ENCODE peak calls at places on chromosomes 6 and 20, in four cellular contexts. Z, P, U and K are unnamed samples.

GRCh38 chr6:170147056-170147787 is 143.7 kb downstream of the DLL1 start:
- DNase-seq in Z (no peak), P (no peak), U (no peak), K (no peak)

GRCh38 chr6:109628158-109629000 is 62.6 kb downstream of the AK9 start:
- DNase-seq in Z (no peak), P (no peak), U (no peak), K (no peak)

GRCh38 chr6:149940673-149940984 is 1.2 kb upstream of the ULBP2 start:
- DNase-seq in Z (no peak), P (no peak), U (no peak), K (no peak)

GRCh38 chr20:31685853-31686641 is 36.6 kb downstream of the BCL2L1 start:
- DNase-seq in Z (no peak), P (no peak), U (no peak), K (no peak)

GRCh38 chr20:36796117-36796516 is 22.6 kb upstream of the DSN1 start:
- DNase-seq in Z (no peak), P (no peak), U (no peak), K (no peak)

GRCh38 chr6:23335894-23336293 is 766.5 kb downstream of the HDGFL1 start:
- DNase-seq in Z (no peak), P (no peak), U (no peak), K (no peak)

GRCh38 chr6:43172127-43173007 is 1.3 kb downstream of the SRF start:
- DNase-seq in Z (no peak), P (peak), U (peak), K (peak)

GRCh38 chr6:75612921-75613534 is 11.3 kb downstream of the SENP6 start:
- DNase-seq in Z (no peak), P (no peak), U (peak), K (no peak)

GRCh38 chr6:3535716-3536435 is 79.0 kb upstream of the SLC22A23 start:
- DNase-seq in Z (no peak), P (no peak), U (no peak), K (no peak)

GRCh38 chr6:30130887-30131862 is 4.8 kb upstream of the TRIM40 start:
- DNase-seq in Z (peak), P (peak), U (peak), K (peak)

GRCh38 chr20:462199-462991 is at the start of gene TBC1D20:
- DNase-seq in Z (peak), P (peak), U (peak), K (peak)

GRCh38 chr6:104862456-104862855 is 2.7 kb upstream of the HACE1 start:
- DNase-seq in Z (no peak), P (no peak), U (peak), K (no peak)

GRCh38 chr6:31446481-31446880 is 43.1 kb downstream of the MICA start:
- DNase-seq in Z (no peak), P (no peak), U (no peak), K (no peak)

GRCh38 chr6:113750148-113750547 is 107.0 kb upstream of the MARCKS start:
- DNase-seq in Z (no peak), P (no peak), U (no peak), K (no peak)

GRCh38 chr20:21096321-21097043 is 9.7 kb downstream of the LINC00237 start:
- DNase-seq in Z (peak), P (peak), U (peak), K (no peak)

GRCh38 chr20:32077192-32077591 is 25.1 kb downstream of the HCK start:
- DNase-seq in Z (no peak), P (no peak), U (no peak), K (no peak)

GRCh38 chr20:46010491-46011405 is 2.0 kb downstream of the MMP9 start:
- DNase-seq in Z (no peak), P (no peak), U (no peak), K (no peak)

GRCh38 chr6:33123732-33124524 is 48.1 kb downstream of the HLA-DPB1 start:
- DNase-seq in Z (peak), P (peak), U (peak), K (no peak)

GRCh38 chr6:112004397-112005341 is 49.2 kb upstream of the CCN6 start:
- DNase-seq in Z (no peak), P (no peak), U (no peak), K (no peak)

GRCh38 chr6:134196568-134197301 is 121.2 kb downstream of the SGK1 start:
- DNase-seq in Z (no peak), P (no peak), U (no peak), K (no peak)

GRCh38 chr6:155325700-155326516 is 11.6 kb upstream of the TFB1M start:
- DNase-seq in Z (no peak), P (peak), U (no peak), K (no peak)

GRCh38 chr6:170080828-170081368 is 210.0 kb downstream of the DLL1 start:
- DNase-seq in Z (peak), P (no peak), U (no peak), K (peak)

GRCh38 chr20:36277546-36277945 is 28.6 kb upstream of the DLGAP4 start:
- DNase-seq in Z (no peak), P (no peak), U (no peak), K (no peak)

GRCh38 chr6:32854376-32855178 is 585 bp downstream of the PSMB9 start:
- DNase-seq in Z (no peak), P (no peak), U (peak), K (no peak)

GRCh38 chr6:33724281-33725023 is 13.0 kb upstream of the UQCC2 start:
- DNase-seq in Z (no peak), P (no peak), U (no peak), K (no peak)

GRCh38 chr6:113359155-113360140 is 497.7 kb upstream of the MARCKS start:
- DNase-seq in Z (no peak), P (no peak), U (peak), K (no peak)

GRCh38 chr20:10634190-10634589 is 39.6 kb downstream of the JAG1 start:
- DNase-seq in Z (no peak), P (no peak), U (no peak), K (no peak)

GRCh38 chr20:17634666-17635319 is 47.2 kb downstream of the RRBP1 start:
- DNase-seq in Z (no peak), P (no peak), U (no peak), K (no peak)

GRCh38 chr6:102216232-102216631 is 822.7 kb downstream of the GRIK2 start:
- DNase-seq in Z (no peak), P (peak), U (no peak), K (no peak)

GRCh38 chr6:30263734-30264133 is 50.5 kb upstream of the TRIM26 start:
- DNase-seq in Z (no peak), P (peak), U (peak), K (no peak)

GRCh38 chr6:161630674-161631073 is 356.8 kb upstream of the AGPAT4 start:
- DNase-seq in Z (no peak), P (no peak), U (no peak), K (no peak)

GRCh38 chr6:7169296-7169721 is 61.5 kb downstream of the RREB1 start:
- DNase-seq in Z (no peak), P (no peak), U (no peak), K (peak)

GRCh38 chr20:49573900-49574416 is 6.0 kb upstream of the PTGIS start:
- DNase-seq in Z (peak), P (no peak), U (no peak), K (no peak)

GRCh38 chr6:81594501-81594900 is 158.0 kb downstream of the TENT5A start:
- DNase-seq in Z (no peak), P (no peak), U (no peak), K (no peak)

GRCh38 chr20:62493253-62493885 is 17.6 kb upstream of the GATA5 start:
- DNase-seq in Z (no peak), P (no peak), U (no peak), K (no peak)
- H3K18ac ChIP-seq in Z (no peak), P (no peak), U (no peak), K (no peak)

GRCh38 chr6:73452107-73452461 is at the start of gene CGAS:
- DNase-seq in Z (no peak), P (peak), U (peak), K (no peak)

GRCh38 chr6:73455865-73456629 is 4.0 kb upstream of the CGAS start:
- DNase-seq in Z (no peak), P (no peak), U (peak), K (no peak)

DNA sequence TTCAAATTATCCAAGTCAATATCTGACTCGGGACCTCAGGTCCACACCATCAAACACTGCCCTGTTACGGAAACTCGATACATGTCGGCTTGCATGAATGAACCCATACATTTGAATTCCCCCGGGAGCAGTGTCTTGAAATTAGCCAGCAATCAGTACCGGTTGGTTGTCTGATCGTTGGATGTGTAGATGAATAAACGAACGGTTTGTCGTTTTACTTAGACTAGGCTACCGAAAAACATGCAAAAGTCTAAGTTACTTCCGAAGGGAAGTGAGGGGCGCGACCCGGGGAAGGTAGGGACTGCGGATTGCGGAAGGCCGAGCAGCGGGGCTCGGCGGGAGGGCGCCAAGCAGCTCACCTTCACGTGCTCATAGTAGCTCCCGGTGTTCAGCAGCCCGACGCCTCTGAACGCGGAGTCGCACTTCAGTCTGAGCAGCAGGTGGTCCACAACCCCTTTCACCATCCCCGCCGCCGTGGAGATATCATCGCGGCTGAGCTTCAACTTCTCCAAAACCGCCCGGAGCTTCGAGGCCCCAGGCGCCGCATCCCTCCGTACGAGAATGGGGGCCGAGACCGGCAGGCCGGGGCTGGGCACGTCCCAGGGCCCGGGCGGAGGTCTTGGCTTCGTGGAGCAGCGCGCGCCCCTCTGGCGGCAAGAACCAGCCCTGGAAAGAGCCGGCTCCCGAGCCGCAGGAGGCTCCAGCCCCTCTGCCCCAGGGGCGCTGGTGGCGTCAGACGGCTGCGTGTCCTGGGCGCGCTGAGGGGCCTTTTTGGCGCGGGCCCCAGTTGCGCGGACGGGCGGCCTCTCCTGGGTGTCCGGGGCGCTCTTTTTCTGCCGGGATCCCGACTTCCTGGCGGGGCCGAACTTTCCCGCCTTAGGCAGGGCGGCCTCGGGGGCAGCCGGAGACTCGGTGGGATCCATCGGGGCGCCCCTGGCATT is 661 bp downstream of the CGAS start:
- DNase-seq in Z (peak), P (peak), U (peak), K (peak)
- H3K18ac ChIP-seq in Z (peak), P (peak), U (peak), K (peak)

DNA sequence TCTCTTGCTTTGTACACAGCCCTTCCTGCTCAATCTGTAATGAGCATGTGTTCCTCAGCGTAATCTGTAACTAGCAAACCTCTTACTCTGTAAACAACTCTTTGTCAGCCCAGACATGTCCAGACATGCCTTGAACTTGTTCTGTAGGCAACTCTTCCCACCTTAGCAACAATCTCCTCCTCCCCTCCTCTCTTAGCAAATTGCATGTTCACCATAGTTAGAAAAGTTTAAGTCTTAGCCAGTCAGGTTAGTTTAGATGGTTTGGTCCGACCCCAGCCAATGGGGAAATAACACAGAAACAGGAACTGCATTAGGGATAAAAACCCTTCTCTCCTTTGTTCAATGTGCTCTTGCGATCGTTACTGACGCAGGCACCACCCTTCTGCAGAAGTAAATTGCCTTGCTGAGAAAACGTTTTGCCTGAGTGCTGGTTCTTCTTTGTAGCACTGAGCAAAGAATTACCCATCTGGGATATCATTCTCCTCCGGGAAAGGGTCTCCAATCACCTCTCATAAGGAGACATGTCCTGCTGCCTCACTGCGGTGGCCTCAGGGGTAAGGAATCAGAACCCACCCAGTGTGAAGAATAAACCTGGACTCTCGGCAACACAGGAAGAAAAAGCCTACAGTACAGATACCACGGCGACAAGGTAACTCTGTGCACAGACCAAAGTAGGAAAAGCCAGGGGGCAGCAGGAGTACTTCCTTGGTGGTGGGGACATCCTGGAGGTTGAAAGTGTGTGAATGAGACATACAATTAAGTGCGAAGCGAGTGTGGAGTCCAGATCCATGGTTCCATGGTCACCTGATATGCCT is 26.2 kb downstream of the PLN start:
- DNase-seq in Z (peak), P (peak), U (peak), K (no peak)
- H3K18ac ChIP-seq in Z (no peak), P (no peak), U (peak), K (peak)

DNA sequence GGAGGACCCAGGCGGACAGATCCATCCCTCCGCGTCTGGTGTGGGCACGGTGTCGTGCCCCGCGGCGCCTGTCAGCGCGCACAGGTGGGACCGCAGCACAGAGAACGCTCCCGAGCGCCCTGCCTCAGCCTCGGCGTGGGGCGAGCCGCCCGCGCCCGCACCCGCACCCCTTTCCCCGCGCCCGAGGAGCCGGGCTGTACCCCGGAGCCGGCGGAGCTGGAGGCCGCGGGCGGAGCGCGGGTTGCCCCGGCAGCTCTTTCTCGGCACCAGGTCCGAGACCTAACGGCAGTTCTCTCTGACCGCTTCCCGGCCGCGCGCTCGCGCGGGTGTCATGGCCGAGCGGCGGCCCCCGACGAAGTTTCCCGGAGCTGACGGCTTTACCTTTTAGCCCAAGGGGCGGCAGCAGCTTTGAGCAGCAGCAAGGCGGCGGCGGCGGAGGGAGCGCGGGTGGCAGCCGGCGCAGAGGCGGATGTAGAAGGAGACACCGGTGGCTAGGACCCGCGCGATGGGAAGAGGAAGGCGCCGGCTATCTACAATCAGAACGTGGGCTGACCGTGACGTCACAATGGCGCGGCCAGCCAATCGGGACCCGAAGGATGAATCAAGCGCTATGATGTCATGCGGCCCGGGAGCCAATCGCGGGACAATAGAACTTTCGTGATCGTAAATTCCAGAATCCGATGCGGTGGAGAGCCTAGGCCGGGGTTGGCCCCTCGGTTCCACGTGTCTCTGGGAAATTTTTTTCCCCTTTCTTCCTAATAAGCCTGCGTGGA is at the start of gene ELOVL5:
- DNase-seq in Z (peak), P (peak), U (peak), K (peak)
- H3K18ac ChIP-seq in Z (peak), P (peak), U (peak), K (peak)

DNA sequence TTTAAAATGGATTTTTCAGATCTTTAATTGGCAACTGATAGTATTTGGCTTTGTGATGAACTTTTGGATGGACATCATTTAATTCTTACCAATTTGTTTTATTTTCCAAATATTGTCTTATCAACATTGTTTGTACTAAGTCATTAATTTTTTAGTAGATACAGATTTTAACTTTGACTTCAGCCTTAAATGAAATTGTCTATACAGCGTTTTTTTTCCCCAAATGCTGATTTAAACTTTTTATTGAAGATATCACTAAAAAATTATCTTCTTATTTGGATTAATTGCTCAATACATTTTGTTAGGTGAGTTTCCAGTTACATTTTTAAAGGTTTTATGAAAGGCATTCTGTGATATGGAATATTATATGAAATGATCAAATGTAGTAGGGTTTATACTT is 123.6 kb upstream of the MMS22L start:
- DNase-seq in Z (no peak), P (no peak), U (no peak), K (no peak)
- H3K18ac ChIP-seq in Z (no peak), P (no peak), U (no peak), K (no peak)

GRCh38 chr20:63119451-63120285 is 96.3 kb downstream of the YTHDF1 start:
- DNase-seq in Z (no peak), P (no peak), U (no peak), K (no peak)
- H3K18ac ChIP-seq in Z (no peak), P (no peak), U (no peak), K (no peak)

DNA sequence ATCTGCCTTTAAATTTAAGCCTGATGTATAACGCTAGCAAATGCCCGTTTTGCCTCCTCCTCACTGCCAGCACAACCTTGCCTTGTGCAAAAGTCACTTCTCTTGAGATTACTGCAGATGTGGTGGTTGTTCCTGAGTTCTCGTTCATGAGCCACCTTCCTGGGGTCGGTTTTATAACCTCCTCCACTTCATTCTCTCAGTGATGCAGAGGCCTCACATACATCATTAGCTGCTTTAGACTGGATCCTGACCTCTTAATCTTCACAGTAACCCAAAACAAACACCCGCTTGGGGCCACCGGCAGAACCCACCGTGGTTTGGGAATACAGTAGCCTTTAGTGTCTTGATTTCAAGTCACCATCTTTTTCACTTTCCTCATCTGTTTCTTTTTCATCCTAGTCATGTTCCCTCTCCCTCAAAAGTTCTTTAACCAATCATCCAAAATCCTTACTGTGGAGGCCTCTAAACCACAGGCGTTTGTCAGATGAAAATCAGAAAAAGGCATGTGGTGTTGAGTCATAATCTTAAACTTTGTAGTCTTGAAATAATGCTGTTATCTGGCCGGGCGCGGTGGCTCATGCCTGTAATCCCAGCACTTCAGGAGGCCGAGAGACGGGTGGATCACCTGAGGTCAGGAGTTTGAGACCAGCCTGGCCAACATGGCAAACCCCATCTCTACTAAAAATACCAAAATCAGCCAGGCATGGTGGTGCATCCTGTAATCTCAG is 430.3 kb upstream of the SOX4 start:
- DNase-seq in Z (no peak), P (no peak), U (peak), K (no peak)
- H3K18ac ChIP-seq in Z (no peak), P (peak), U (no peak), K (no peak)

GRCh38 chr20:52484438-52484837 is 292.9 kb upstream of the ZFP64 start:
- DNase-seq in Z (no peak), P (peak), U (peak), K (no peak)
- H3K18ac ChIP-seq in Z (no peak), P (no peak), U (no peak), K (no peak)